ENCODE peak calls at places on chromosome 9, in eight cellular contexts. M is NCI-H2107; H is stimulated activated CD4-positive, alpha-beta T cell treated with anti-CD3 and anti-CD28 coated beads, Interleukin-2, amount 100 ng/mL, for 48 hours; G is body of pancreas; S is OCI-LY7; L is skeletal muscle cell; D is NCI-H460; E is germinal center. X is an unnamed sample.

GRCh38 chr9:24479266-24479665 is 66.4 kb downstream of the IZUMO3 start:
- DNase-seq in M (no peak), H (no peak), G (no peak), S (no peak), L (peak), D (no peak), E (no peak), X (no peak)

GRCh38 chr9:35553670-35554543 is 51.2 kb upstream of the TESK1 start:
- DNase-seq in M (peak), H (peak), G (peak), S (peak), L (peak), D (peak), E (peak), X (peak)

GRCh38 chr9:129763235-129763917 is 10.5 kb upstream of the PTGES start:
- DNase-seq in M (no peak), H (no peak), G (no peak), S (no peak), L (peak), D (no peak), E (no peak), X (no peak)

GRCh38 chr9:119332522-119332921 is 36.7 kb downstream of the BRINP1 start:
- DNase-seq in M (no peak), H (no peak), G (no peak), S (no peak), L (no peak), D (no peak), E (no peak), X (no peak)

GRCh38 chr9:133691659-133692363 is 46.3 kb downstream of the SARDH start:
- DNase-seq in M (no peak), H (no peak), G (no peak), S (no peak), L (no peak), D (no peak), E (no peak), X (no peak)

GRCh38 chr9:95757026-95757425 is 118.5 kb upstream of the ERCC6L2 start:
- DNase-seq in M (no peak), H (no peak), G (no peak), S (no peak), L (peak), D (no peak), E (no peak), X (no peak)

GRCh38 chr9:37083654-37084053 is 36.7 kb upstream of the ZCCHC7 start:
- DNase-seq in M (no peak), H (no peak), G (no peak), S (no peak), L (no peak), D (no peak), E (no peak), X (no peak)

GRCh38 chr9:123033352-123033751 is at the start of gene GPR21:
- DNase-seq in M (no peak), H (no peak), G (no peak), S (no peak), L (no peak), D (no peak), E (no peak), X (no peak)

GRCh38 chr9:135047521-135047920 is 39.9 kb upstream of the OLFM1 start:
- DNase-seq in M (no peak), H (no peak), G (no peak), S (no peak), L (no peak), D (no peak), E (no peak), X (no peak)

GRCh38 chr9:92726348-92726747 is 38.3 kb downstream of the BICD2 start:
- DNase-seq in M (no peak), H (no peak), G (no peak), S (no peak), L (no peak), D (no peak), E (no peak), X (no peak)

GRCh38 chr9:130780415-130780814 is 54.6 kb upstream of the ABL1 start:
- DNase-seq in M (no peak), H (no peak), G (no peak), S (no peak), L (no peak), D (no peak), E (no peak), X (no peak)

X was measured in Kasumi-1.